ENCODE peak calls at places on chromosomes 16 and 17, in five cellular contexts. X, Q, A, J and S are unnamed samples.

GRCh38 chr17:59331929-59332889 is 754 bp downstream of the YPEL2 start:
- DNase-seq in A (peak), J (no peak), Q (peak), X (peak), S (no peak)

GRCh38 chr17:32006957-32007462 is at the start of gene LRRC37B:
- DNase-seq in J (peak), Q (peak), X (peak), A (peak), S (peak)

GRCh38 chr17:38728290-38728831 is 1.8 kb upstream of the CISD3 start:
- DNase-seq in X (peak), Q (no peak), A (peak), J (no peak), S (no peak)

GRCh38 chr17:29084476-29085148 is 41.7 kb downstream of the PIPOX start:
- DNase-seq in J (no peak), Q (no peak), X (no peak), A (no peak), S (no peak)

GRCh38 chr16:56517206-56517605 is 2.6 kb downstream of the BBS2 start:
- DNase-seq in A (no peak), J (no peak), X (no peak), Q (no peak), S (no peak)

GRCh38 chr16:28873543-28874201 is 4.6 kb upstream of the ATP2A1 start:
- DNase-seq in A (peak), X (peak), J (peak), Q (peak), S (no peak)

GRCh38 chr17:67994827-67995567 is 1.3 kb downstream of the C17orf58 start:
- DNase-seq in J (peak), A (no peak), Q (peak), X (no peak), S (peak)

GRCh38 chr17:80363120-80363515 is 51.8 kb upstream of the ENDOV start:
- DNase-seq in J (no peak), X (no peak), A (no peak), Q (no peak), S (no peak)